ENCODE peak calls at places on chromosomes 13 and 19, in nine cellular contexts. One of them, this sample, is unnamed.

GRCh38 chr13:113545931-113546516 is 38.5 kb upstream of the TFDP1 start:
- ATAC-seq in lower lobe of right lung: peak
- ATAC-seq in CD4-positive, alpha-beta T cell: no peak
- ATAC-seq in left lung: peak
- ATAC-seq in CD8-positive, alpha-beta T cell: no peak
- ATAC-seq in activated naive CD4-positive, alpha-beta T cell treated with anti-CD3 and anti-CD28 coated beads, Interleukin-2, amount 50 U/mL, for 72 hours: no peak
- ATAC-seq in WTC11: no peak
- ATAC-seq in heart right ventricle: peak
- ATAC-seq in gastroesophageal sphincter: peak
- ATAC-seq in this sample: no peak

GRCh38 chr19:53912653-53913052 is 3.6 kb downstream of the CACNG7 start:
- ATAC-seq in CD4-positive, alpha-beta T cell: no peak
- ATAC-seq in heart right ventricle: no peak
- ATAC-seq in CD8-positive, alpha-beta T cell: no peak
- ATAC-seq in lower lobe of right lung: no peak
- ATAC-seq in gastroesophageal sphincter: no peak
- ATAC-seq in left lung: no peak
- ATAC-seq in activated naive CD4-positive, alpha-beta T cell treated with anti-CD3 and anti-CD28 coated beads, Interleukin-2, amount 50 U/mL, for 72 hours: peak
- ATAC-seq in WTC11: peak
- ATAC-seq in this sample: no peak

GRCh38 chr13:99125335-99125915 is 75.2 kb upstream of the UBAC2 start:
- ATAC-seq in lower lobe of right lung: no peak
- ATAC-seq in CD4-positive, alpha-beta T cell: no peak
- ATAC-seq in CD8-positive, alpha-beta T cell: no peak
- ATAC-seq in left lung: no peak
- ATAC-seq in heart right ventricle: peak
- ATAC-seq in WTC11: no peak
- ATAC-seq in gastroesophageal sphincter: no peak
- ATAC-seq in activated naive CD4-positive, alpha-beta T cell treated with anti-CD3 and anti-CD28 coated beads, Interleukin-2, amount 50 U/mL, for 72 hours: no peak
- ATAC-seq in this sample: peak

GRCh38 chr13:95049772-95050171 is 251.5 kb downstream of the ABCC4 start:
- ATAC-seq in CD8-positive, alpha-beta T cell: no peak
- ATAC-seq in lower lobe of right lung: no peak
- ATAC-seq in left lung: no peak
- ATAC-seq in gastroesophageal sphincter: no peak
- ATAC-seq in CD4-positive, alpha-beta T cell: no peak
- ATAC-seq in activated naive CD4-positive, alpha-beta T cell treated with anti-CD3 and anti-CD28 coated beads, Interleukin-2, amount 50 U/mL, for 72 hours: peak
- ATAC-seq in heart right ventricle: no peak
- ATAC-seq in WTC11: no peak
- ATAC-seq in this sample: no peak

GRCh38 chr19:49585023-49585422 is 3.9 kb downstream of the PRRG2 start:
- ATAC-seq in left lung: no peak
- ATAC-seq in CD8-positive, alpha-beta T cell: no peak
- ATAC-seq in gastroesophageal sphincter: no peak
- ATAC-seq in activated naive CD4-positive, alpha-beta T cell treated with anti-CD3 and anti-CD28 coated beads, Interleukin-2, amount 50 U/mL, for 72 hours: no peak
- ATAC-seq in heart right ventricle: no peak
- ATAC-seq in CD4-positive, alpha-beta T cell: no peak
- ATAC-seq in lower lobe of right lung: no peak
- ATAC-seq in WTC11: peak
- ATAC-seq in this sample: no peak

GRCh38 chr19:38693380-38694223 is 46.2 kb downstream of the ACTN4 start:
- ATAC-seq in lower lobe of right lung: peak
- ATAC-seq in WTC11: peak
- ATAC-seq in CD8-positive, alpha-beta T cell: peak
- ATAC-seq in gastroesophageal sphincter: peak
- ATAC-seq in left lung: peak
- ATAC-seq in CD4-positive, alpha-beta T cell: peak
- ATAC-seq in activated naive CD4-positive, alpha-beta T cell treated with anti-CD3 and anti-CD28 coated beads, Interleukin-2, amount 50 U/mL, for 72 hours: no peak
- ATAC-seq in heart right ventricle: peak
- ATAC-seq in this sample: peak

GRCh38 chr19:6811906-6812305 is 39.4 kb downstream of the VAV1 start:
- ATAC-seq in left lung: peak
- ATAC-seq in CD4-positive, alpha-beta T cell: no peak
- ATAC-seq in CD8-positive, alpha-beta T cell: peak
- ATAC-seq in gastroesophageal sphincter: no peak
- ATAC-seq in heart right ventricle: no peak
- ATAC-seq in activated naive CD4-positive, alpha-beta T cell treated with anti-CD3 and anti-CD28 coated beads, Interleukin-2, amount 50 U/mL, for 72 hours: no peak
- ATAC-seq in lower lobe of right lung: no peak
- ATAC-seq in WTC11: no peak
- ATAC-seq in this sample: peak

GRCh38 chr13:97258801-97259200 is 36.7 kb downstream of the MBNL2 start:
- ATAC-seq in heart right ventricle: no peak
- ATAC-seq in activated naive CD4-positive, alpha-beta T cell treated with anti-CD3 and anti-CD28 coated beads, Interleukin-2, amount 50 U/mL, for 72 hours: no peak
- ATAC-seq in lower lobe of right lung: no peak
- ATAC-seq in CD8-positive, alpha-beta T cell: no peak
- ATAC-seq in WTC11: no peak
- ATAC-seq in CD4-positive, alpha-beta T cell: no peak
- ATAC-seq in gastroesophageal sphincter: no peak
- ATAC-seq in left lung: no peak
- ATAC-seq in this sample: no peak

GRCh38 chr19:10408511-10409291 is 5.4 kb upstream of the CDC37 start:
- ATAC-seq in left lung: peak
- ATAC-seq in CD4-positive, alpha-beta T cell: peak
- ATAC-seq in lower lobe of right lung: peak
- ATAC-seq in CD8-positive, alpha-beta T cell: peak
- ATAC-seq in WTC11: no peak
- ATAC-seq in activated naive CD4-positive, alpha-beta T cell treated with anti-CD3 and anti-CD28 coated beads, Interleukin-2, amount 50 U/mL, for 72 hours: peak
- ATAC-seq in gastroesophageal sphincter: no peak
- ATAC-seq in heart right ventricle: peak
- ATAC-seq in this sample: no peak

GRCh38 chr19:1755467-1756155 is 2.3 kb downstream of the ONECUT3 start:
- ATAC-seq in left lung: no peak
- ATAC-seq in activated naive CD4-positive, alpha-beta T cell treated with anti-CD3 and anti-CD28 coated beads, Interleukin-2, amount 50 U/mL, for 72 hours: no peak
- ATAC-seq in CD4-positive, alpha-beta T cell: no peak
- ATAC-seq in gastroesophageal sphincter: no peak
- ATAC-seq in lower lobe of right lung: no peak
- ATAC-seq in WTC11: no peak
- ATAC-seq in CD8-positive, alpha-beta T cell: no peak
- ATAC-seq in heart right ventricle: no peak
- ATAC-seq in this sample: no peak

GRCh38 chr13:79528356-79528755 is 47.4 kb downstream of the NDFIP2 start:
- ATAC-seq in gastroesophageal sphincter: no peak
- ATAC-seq in CD8-positive, alpha-beta T cell: no peak
- ATAC-seq in WTC11: no peak
- ATAC-seq in heart right ventricle: peak
- ATAC-seq in left lung: no peak
- ATAC-seq in CD4-positive, alpha-beta T cell: no peak
- ATAC-seq in lower lobe of right lung: no peak
- ATAC-seq in activated naive CD4-positive, alpha-beta T cell treated with anti-CD3 and anti-CD28 coated beads, Interleukin-2, amount 50 U/mL, for 72 hours: no peak
- ATAC-seq in this sample: no peak

GRCh38 chr13:105660550-105660949 is 874.9 kb downstream of the EFNB2 start:
- ATAC-seq in CD8-positive, alpha-beta T cell: no peak
- ATAC-seq in lower lobe of right lung: no peak
- ATAC-seq in heart right ventricle: no peak
- ATAC-seq in WTC11: no peak
- ATAC-seq in gastroesophageal sphincter: no peak
- ATAC-seq in CD4-positive, alpha-beta T cell: no peak
- ATAC-seq in activated naive CD4-positive, alpha-beta T cell treated with anti-CD3 and anti-CD28 coated beads, Interleukin-2, amount 50 U/mL, for 72 hours: no peak
- ATAC-seq in left lung: no peak
- ATAC-seq in this sample: no peak

GRCh38 chr19:34298891-34299510 is 44.6 kb downstream of the GARRE1 start:
- ATAC-seq in lower lobe of right lung: no peak
- ATAC-seq in activated naive CD4-positive, alpha-beta T cell treated with anti-CD3 and anti-CD28 coated beads, Interleukin-2, amount 50 U/mL, for 72 hours: no peak
- ATAC-seq in gastroesophageal sphincter: no peak
- ATAC-seq in left lung: no peak
- ATAC-seq in WTC11: no peak
- ATAC-seq in CD8-positive, alpha-beta T cell: no peak
- ATAC-seq in CD4-positive, alpha-beta T cell: no peak
- ATAC-seq in heart right ventricle: no peak
- ATAC-seq in this sample: no peak

GRCh38 chr13:40508767-40509342 is 157.6 kb downstream of the FOXO1 start:
- ATAC-seq in left lung: no peak
- ATAC-seq in lower lobe of right lung: no peak
- ATAC-seq in activated naive CD4-positive, alpha-beta T cell treated with anti-CD3 and anti-CD28 coated beads, Interleukin-2, amount 50 U/mL, for 72 hours: peak
- ATAC-seq in CD4-positive, alpha-beta T cell: peak
- ATAC-seq in WTC11: no peak
- ATAC-seq in gastroesophageal sphincter: no peak
- ATAC-seq in heart right ventricle: no peak
- ATAC-seq in CD8-positive, alpha-beta T cell: peak
- ATAC-seq in this sample: no peak

GRCh38 chr19:46181386-46181774 is 33.3 kb downstream of the IGFL2 start:
- ATAC-seq in activated naive CD4-positive, alpha-beta T cell treated with anti-CD3 and anti-CD28 coated beads, Interleukin-2, amount 50 U/mL, for 72 hours: peak
- ATAC-seq in left lung: no peak
- ATAC-seq in CD8-positive, alpha-beta T cell: no peak
- ATAC-seq in gastroesophageal sphincter: no peak
- ATAC-seq in heart right ventricle: no peak
- ATAC-seq in WTC11: no peak
- ATAC-seq in CD4-positive, alpha-beta T cell: no peak
- ATAC-seq in lower lobe of right lung: no peak
- ATAC-seq in this sample: peak

GRCh38 chr13:48448963-48449614 is 36.2 kb upstream of the LPAR6 start:
- ATAC-seq in left lung: peak
- ATAC-seq in heart right ventricle: peak
- ATAC-seq in CD4-positive, alpha-beta T cell: no peak
- ATAC-seq in CD8-positive, alpha-beta T cell: no peak
- ATAC-seq in WTC11: no peak
- ATAC-seq in gastroesophageal sphincter: no peak
- ATAC-seq in lower lobe of right lung: peak
- ATAC-seq in activated naive CD4-positive, alpha-beta T cell treated with anti-CD3 and anti-CD28 coated beads, Interleukin-2, amount 50 U/mL, for 72 hours: no peak
- ATAC-seq in this sample: no peak

GRCh38 chr19:18518639-18519038 is 3.2 kb downstream of the ELL start:
- ATAC-seq in WTC11: no peak
- ATAC-seq in left lung: no peak
- ATAC-seq in gastroesophageal sphincter: no peak
- ATAC-seq in lower lobe of right lung: no peak
- ATAC-seq in heart right ventricle: no peak
- ATAC-seq in CD4-positive, alpha-beta T cell: no peak
- ATAC-seq in CD8-positive, alpha-beta T cell: no peak
- ATAC-seq in activated naive CD4-positive, alpha-beta T cell treated with anti-CD3 and anti-CD28 coated beads, Interleukin-2, amount 50 U/mL, for 72 hours: no peak
- ATAC-seq in this sample: no peak

GRCh38 chr13:91792054-91792453 is 393.6 kb downstream of the GPC5 start:
- ATAC-seq in heart right ventricle: no peak
- ATAC-seq in gastroesophageal sphincter: no peak
- ATAC-seq in left lung: no peak
- ATAC-seq in WTC11: no peak
- ATAC-seq in CD4-positive, alpha-beta T cell: no peak
- ATAC-seq in activated naive CD4-positive, alpha-beta T cell treated with anti-CD3 and anti-CD28 coated beads, Interleukin-2, amount 50 U/mL, for 72 hours: no peak
- ATAC-seq in lower lobe of right lung: no peak
- ATAC-seq in CD8-positive, alpha-beta T cell: no peak
- ATAC-seq in this sample: no peak

GRCh38 chr13:72397265-72397664 is 330.2 kb downstream of the MZT1 start:
- ATAC-seq in CD4-positive, alpha-beta T cell: no peak
- ATAC-seq in left lung: no peak
- ATAC-seq in lower lobe of right lung: no peak
- ATAC-seq in heart right ventricle: no peak
- ATAC-seq in CD8-positive, alpha-beta T cell: no peak
- ATAC-seq in activated naive CD4-positive, alpha-beta T cell treated with anti-CD3 and anti-CD28 coated beads, Interleukin-2, amount 50 U/mL, for 72 hours: no peak
- ATAC-seq in gastroesophageal sphincter: no peak
- ATAC-seq in WTC11: no peak
- ATAC-seq in this sample: no peak

GRCh38 chr13:112744306-112745021 is 54.6 kb downstream of the ATP11A start:
- ATAC-seq in CD8-positive, alpha-beta T cell: no peak
- ATAC-seq in gastroesophageal sphincter: peak
- ATAC-seq in heart right ventricle: no peak
- ATAC-seq in left lung: peak
- ATAC-seq in CD4-positive, alpha-beta T cell: no peak
- ATAC-seq in WTC11: no peak
- ATAC-seq in activated naive CD4-positive, alpha-beta T cell treated with anti-CD3 and anti-CD28 coated beads, Interleukin-2, amount 50 U/mL, for 72 hours: no peak
- ATAC-seq in lower lobe of right lung: peak
- ATAC-seq in this sample: peak

GRCh38 chr19:14023404-14024235 is 4.3 kb upstream of the RLN3 start:
- ATAC-seq in gastroesophageal sphincter: peak
- ATAC-seq in left lung: peak
- ATAC-seq in CD4-positive, alpha-beta T cell: no peak
- ATAC-seq in lower lobe of right lung: peak
- ATAC-seq in activated naive CD4-positive, alpha-beta T cell treated with anti-CD3 and anti-CD28 coated beads, Interleukin-2, amount 50 U/mL, for 72 hours: no peak
- ATAC-seq in WTC11: peak
- ATAC-seq in heart right ventricle: peak
- ATAC-seq in CD8-positive, alpha-beta T cell: no peak
- ATAC-seq in this sample: peak

GRCh38 chr19:44587863-44588752 is 25.3 kb upstream of the IGSF23 start:
- ATAC-seq in gastroesophageal sphincter: no peak
- ATAC-seq in left lung: peak
- ATAC-seq in activated naive CD4-positive, alpha-beta T cell treated with anti-CD3 and anti-CD28 coated beads, Interleukin-2, amount 50 U/mL, for 72 hours: peak
- ATAC-seq in WTC11: no peak
- ATAC-seq in heart right ventricle: no peak
- ATAC-seq in CD8-positive, alpha-beta T cell: no peak
- ATAC-seq in lower lobe of right lung: peak
- ATAC-seq in CD4-positive, alpha-beta T cell: no peak
- ATAC-seq in this sample: peak

GRCh38 chr19:19817357-19817756 is 4.2 kb downstream of the ZNF506 start:
- ATAC-seq in gastroesophageal sphincter: no peak
- ATAC-seq in activated naive CD4-positive, alpha-beta T cell treated with anti-CD3 and anti-CD28 coated beads, Interleukin-2, amount 50 U/mL, for 72 hours: peak
- ATAC-seq in WTC11: no peak
- ATAC-seq in CD8-positive, alpha-beta T cell: peak
- ATAC-seq in lower lobe of right lung: no peak
- ATAC-seq in heart right ventricle: no peak
- ATAC-seq in left lung: no peak
- ATAC-seq in CD4-positive, alpha-beta T cell: peak
- ATAC-seq in this sample: no peak

GRCh38 chr13:50400930-50401553 is 385.8 kb downstream of the KCNRG start:
- ATAC-seq in left lung: peak
- ATAC-seq in heart right ventricle: peak
- ATAC-seq in activated naive CD4-positive, alpha-beta T cell treated with anti-CD3 and anti-CD28 coated beads, Interleukin-2, amount 50 U/mL, for 72 hours: no peak
- ATAC-seq in CD8-positive, alpha-beta T cell: no peak
- ATAC-seq in lower lobe of right lung: no peak
- ATAC-seq in CD4-positive, alpha-beta T cell: no peak
- ATAC-seq in WTC11: no peak
- ATAC-seq in gastroesophageal sphincter: no peak
- ATAC-seq in this sample: peak

GRCh38 chr13:48749144-48749543 is 95.4 kb downstream of the CYSLTR2 start:
- ATAC-seq in CD4-positive, alpha-beta T cell: no peak
- ATAC-seq in left lung: no peak
- ATAC-seq in gastroesophageal sphincter: no peak
- ATAC-seq in heart right ventricle: no peak
- ATAC-seq in WTC11: no peak
- ATAC-seq in lower lobe of right lung: no peak
- ATAC-seq in activated naive CD4-positive, alpha-beta T cell treated with anti-CD3 and anti-CD28 coated beads, Interleukin-2, amount 50 U/mL, for 72 hours: peak
- ATAC-seq in CD8-positive, alpha-beta T cell: no peak
- ATAC-seq in this sample: peak

GRCh38 chr13:94020833-94021232 is 458.6 kb downstream of the DCT start:
- ATAC-seq in left lung: no peak
- ATAC-seq in CD4-positive, alpha-beta T cell: no peak
- ATAC-seq in gastroesophageal sphincter: no peak
- ATAC-seq in activated naive CD4-positive, alpha-beta T cell treated with anti-CD3 and anti-CD28 coated beads, Interleukin-2, amount 50 U/mL, for 72 hours: peak
- ATAC-seq in heart right ventricle: no peak
- ATAC-seq in CD8-positive, alpha-beta T cell: no peak
- ATAC-seq in lower lobe of right lung: no peak
- ATAC-seq in WTC11: no peak
- ATAC-seq in this sample: peak

GRCh38 chr13:21511841-21512240 is 52.7 kb upstream of the ZDHHC20 start:
- ATAC-seq in CD8-positive, alpha-beta T cell: no peak
- ATAC-seq in CD4-positive, alpha-beta T cell: no peak
- ATAC-seq in lower lobe of right lung: no peak
- ATAC-seq in activated naive CD4-positive, alpha-beta T cell treated with anti-CD3 and anti-CD28 coated beads, Interleukin-2, amount 50 U/mL, for 72 hours: no peak
- ATAC-seq in left lung: no peak
- ATAC-seq in gastroesophageal sphincter: no peak
- ATAC-seq in WTC11: no peak
- ATAC-seq in heart right ventricle: no peak
- ATAC-seq in this sample: no peak

GRCh38 chr19:3813473-3814392 is 27.6 kb upstream of the MATK start:
- ATAC-seq in gastroesophageal sphincter: no peak
- ATAC-seq in CD8-positive, alpha-beta T cell: no peak
- ATAC-seq in WTC11: no peak
- ATAC-seq in lower lobe of right lung: no peak
- ATAC-seq in activated naive CD4-positive, alpha-beta T cell treated with anti-CD3 and anti-CD28 coated beads, Interleukin-2, amount 50 U/mL, for 72 hours: no peak
- ATAC-seq in left lung: no peak
- ATAC-seq in CD4-positive, alpha-beta T cell: no peak
- ATAC-seq in heart right ventricle: no peak
- ATAC-seq in this sample: no peak

GRCh38 chr13:111584101-111584500 is 263.7 kb downstream of the TEX29 start:
- ATAC-seq in left lung: no peak
- ATAC-seq in CD8-positive, alpha-beta T cell: no peak
- ATAC-seq in CD4-positive, alpha-beta T cell: no peak
- ATAC-seq in lower lobe of right lung: no peak
- ATAC-seq in WTC11: no peak
- ATAC-seq in activated naive CD4-positive, alpha-beta T cell treated with anti-CD3 and anti-CD28 coated beads, Interleukin-2, amount 50 U/mL, for 72 hours: no peak
- ATAC-seq in heart right ventricle: no peak
- ATAC-seq in gastroesophageal sphincter: no peak
- ATAC-seq in this sample: no peak

GRCh38 chr13:36432106-36432544 is at the start of gene CCNA1:
- ATAC-seq in CD8-positive, alpha-beta T cell: no peak
- ATAC-seq in CD4-positive, alpha-beta T cell: no peak
- ATAC-seq in WTC11: peak
- ATAC-seq in lower lobe of right lung: peak
- ATAC-seq in gastroesophageal sphincter: peak
- ATAC-seq in left lung: peak
- ATAC-seq in activated naive CD4-positive, alpha-beta T cell treated with anti-CD3 and anti-CD28 coated beads, Interleukin-2, amount 50 U/mL, for 72 hours: peak
- ATAC-seq in heart right ventricle: peak
- ATAC-seq in this sample: peak

GRCh38 chr19:14107581-14108461 is 9.7 kb downstream of the PRKACA start:
- ATAC-seq in gastroesophageal sphincter: peak
- ATAC-seq in lower lobe of right lung: no peak
- ATAC-seq in activated naive CD4-positive, alpha-beta T cell treated with anti-CD3 and anti-CD28 coated beads, Interleukin-2, amount 50 U/mL, for 72 hours: no peak
- ATAC-seq in heart right ventricle: peak
- ATAC-seq in WTC11: no peak
- ATAC-seq in CD4-positive, alpha-beta T cell: no peak
- ATAC-seq in CD8-positive, alpha-beta T cell: no peak
- ATAC-seq in left lung: no peak
- ATAC-seq in this sample: peak